ENCODE peak calls at places on chromosomes 4 and X, in ten cellular contexts. Q, J, X, C, T, S, G, I, U and W are unnamed samples.

GRCh38 chr4:140743194-140743931 is 12.8 kb downstream of the TBC1D9 start:
- DNase-seq in Q (peak; percentile 20), J (peak; percentile 58), X (no peak), C (no peak), T (no peak), S (peak; percentile 21), G (no peak), I (peak; percentile 35), U (no peak), W (no peak)

GRCh38 chr4:114383721-114384120 is 214.9 kb upstream of the UGT8 start:
- DNase-seq in Q (peak; percentile 67), J (no peak), X (no peak), C (no peak), T (no peak), S (no peak), G (no peak), I (peak; percentile 86), U (no peak), W (no peak)

GRCh38 chr4:141375855-141376254 is 155.2 kb downstream of the ZNF330 start:
- DNase-seq in Q (peak; percentile 79), J (no peak), X (no peak), C (no peak), T (no peak), S (no peak), G (peak; percentile 78), I (peak; percentile 92), U (no peak), W (no peak)

GRCh38 chrX:103730746-103731508 is 20.2 kb downstream of the TMEM31 start:
- DNase-seq in Q (peak; percentile 41), J (no peak), X (peak; percentile 15), C (no peak), T (no peak), S (no peak), G (no peak), I (peak; percentile 67), U (no peak), W (no peak)

GRCh38 chrX:41245641-41246040 is 88.3 kb upstream of the DDX3X start:
- DNase-seq in Q (peak; percentile 31), J (no peak), X (no peak), C (no peak), T (no peak), S (no peak), G (no peak), I (peak; percentile 17), U (no peak), W (no peak)

GRCh38 chr4:76036855-76037254 is 985 bp upstream of the CXCL11 start:
- DNase-seq in Q (no peak), J (no peak), X (no peak), C (no peak), T (no peak), S (no peak), G (no peak), I (no peak), U (no peak), W (no peak)

GRCh38 chrX:136275553-136275952 is 24.4 kb upstream of the MAP7D3 start:
- DNase-seq in Q (no peak), J (no peak), X (no peak), C (no peak), T (no peak), S (peak; percentile 5), G (no peak), I (no peak), U (no peak), W (no peak)

GRCh38 chrX:132171478-132171877 is 43.7 kb upstream of the FRMD7 start:
- DNase-seq in Q (no peak), J (no peak), X (no peak), C (no peak), T (no peak), S (no peak), G (no peak), I (no peak), U (no peak), W (no peak)

GRCh38 chr4:119585771-119586170 is 42.8 kb downstream of the PDE5A start:
- DNase-seq in Q (no peak), J (no peak), X (no peak), C (no peak), T (no peak), S (no peak), G (no peak), I (no peak), U (no peak), W (no peak)

GRCh38 chr4:127251423-127251822 is 381.3 kb upstream of the INTU start:
- DNase-seq in Q (peak; percentile 32), J (no peak), X (no peak), C (no peak), T (no peak), S (no peak), G (no peak), I (no peak), U (no peak), W (no peak)

GRCh38 chr4:26330186-26330787 is 9.5 kb downstream of the RBPJ start:
- DNase-seq in Q (peak; percentile 44), J (peak; percentile 42), X (no peak), C (peak; percentile 20), T (no peak), S (peak; percentile 69), G (peak; percentile 77), I (peak; percentile 67), U (peak; percentile 30), W (peak; percentile 48)

GRCh38 chr4:178781779-178782178 is 1339.5 kb upstream of the AGA start:
- DNase-seq in Q (no peak), J (no peak), X (no peak), C (no peak), T (no peak), S (no peak), G (no peak), I (no peak), U (no peak), W (no peak)

GRCh38 chr4:85732124-85732523 is 257.2 kb downstream of the ARHGAP24 start:
- DNase-seq in Q (no peak), J (no peak), X (no peak), C (no peak), T (no peak), S (no peak), G (no peak), I (no peak), U (peak; percentile 72), W (no peak)

GRCh38 chr4:125322363-125322730 is 7.6 kb downstream of the FAT4 start:
- DNase-seq in Q (no peak), J (no peak), X (no peak), C (no peak), T (no peak), S (no peak), G (no peak), I (peak; percentile 13), U (no peak), W (no peak)

GRCh38 chrX:10755477-10756334 is 135.3 kb upstream of the MID1 start:
- DNase-seq in Q (peak; percentile 53), J (no peak), X (no peak), C (no peak), T (no peak), S (peak; percentile 80), G (no peak), I (peak; percentile 3), U (no peak), W (no peak)

GRCh38 chr4:3868146-3868840 is 102.1 kb downstream of the ADRA2C start:
- DNase-seq in Q (peak; percentile 49), J (no peak), X (peak; percentile 6), C (no peak), T (no peak), S (peak; percentile 58), G (no peak), I (peak; percentile 8), U (no peak), W (no peak)

GRCh38 chr4:36758312-36758690 is 476.9 kb downstream of the DTHD1 start:
- DNase-seq in Q (no peak), J (no peak), X (no peak), C (no peak), T (no peak), S (no peak), G (no peak), I (no peak), U (no peak), W (no peak)

GRCh38 chrX:105829006-105829405 is 6.7 kb downstream of the NRK start:
- DNase-seq in Q (no peak), J (no peak), X (no peak), C (no peak), T (no peak), S (no peak), G (no peak), I (no peak), U (no peak), W (no peak)

GRCh38 chr4:145939241-145939640 is 618 bp upstream of the ZNF827 start:
- DNase-seq in Q (no peak), J (no peak), X (no peak), C (no peak), T (no peak), S (peak; percentile 7), G (no peak), I (no peak), U (no peak), W (no peak)

GRCh38 chr4:106628616-106629606 is 260.3 kb upstream of the GIMD1 start:
- DNase-seq in Q (no peak), J (no peak), X (no peak), C (no peak), T (no peak), S (no peak), G (no peak), I (peak; percentile 2), U (no peak), W (no peak)

GRCh38 chrX:137428777-137429564 is 137.0 kb upstream of the ZIC3 start:
- DNase-seq in Q (no peak), J (no peak), X (no peak), C (no peak), T (no peak), S (peak; percentile 7), G (no peak), I (no peak), U (no peak), W (no peak)

GRCh38 chr4:161629694-161630441 is 533.9 kb downstream of the FSTL5 start:
- DNase-seq in Q (no peak), J (no peak), X (no peak), C (no peak), T (no peak), S (no peak), G (no peak), I (no peak), U (no peak), W (no peak)

GRCh38 chrX:40245411-40246140 is 147.8 kb upstream of the BCOR start:
- DNase-seq in Q (peak; percentile 18), J (no peak), X (peak; percentile 29), C (peak; percentile 2), T (no peak), S (no peak), G (no peak), I (peak; percentile 18), U (no peak), W (peak; percentile 34)

GRCh38 chr4:3773552-3774001 is 7.4 kb downstream of the ADRA2C start:
- DNase-seq in Q (no peak), J (no peak), X (no peak), C (no peak), T (no peak), S (no peak), G (no peak), I (no peak), U (no peak), W (no peak)

GRCh38 chrX:133535066-133535465 is 119.8 kb upstream of the GPC4 start:
- DNase-seq in Q (no peak), J (no peak), X (no peak), C (no peak), T (no peak), S (no peak), G (no peak), I (no peak), U (no peak), W (no peak)

GRCh38 chrX:123087326-123087725 is 96.8 kb upstream of the GRIA3 start:
- DNase-seq in Q (peak; percentile 19), J (no peak), X (no peak), C (no peak), T (no peak), S (no peak), G (no peak), I (peak; percentile 26), U (no peak), W (no peak)